ENCODE peak calls at places on chromosomes 6 and 20, in four cellular contexts. L is Peyer's patch, U is suprapubic skin, D is body of pancreas. E is an unnamed sample.
A peak's percentile ranks its signal among the peaks of the same experiment; 100 is the strongest.

GRCh38 chr6:134295953-134296553 is 21.9 kb downstream of the SGK1 start:
- DNase-seq in L (no peak), U (no peak), D (peak; percentile 64), E (no peak)

GRCh38 chr20:13554076-13554475 is 84.7 kb downstream of the TASP1 start:
- DNase-seq in L (no peak), U (no peak), D (no peak), E (no peak)

GRCh38 chr6:113980937-113981554 is 10.1 kb upstream of the HDAC2 start:
- DNase-seq in L (no peak), U (no peak), D (no peak), E (no peak)

GRCh38 chr6:17417817-17418216 is 24.4 kb downstream of the CAP2 start:
- DNase-seq in L (no peak), U (no peak), D (no peak), E (no peak)

GRCh38 chr6:125759184-125759902 is 9.9 kb downstream of the HEY2 start:
- DNase-seq in L (no peak), U (no peak), D (no peak), E (no peak)

GRCh38 chr6:132316970-132317369 is 84.3 kb downstream of the MOXD1 start:
- DNase-seq in L (no peak), U (no peak), D (no peak), E (no peak)

GRCh38 chr6:154511735-154512097 is 1.2 kb upstream of the CNKSR3 start:
- DNase-seq in L (no peak), U (no peak), D (peak; percentile 20), E (no peak)

GRCh38 chr6:132669690-132670291 is 10.8 kb upstream of the TAAR1 start:
- DNase-seq in L (no peak), U (no peak), D (no peak), E (no peak)

GRCh38 chr20:63215101-63216040 is 560 bp downstream of the YTHDF1 start:
- DNase-seq in L (no peak), U (no peak), D (peak; percentile 25), E (no peak)
- TF ChIP-seq POLR2A in L (no peak), U (no peak), D (no peak), E (no peak)

DNA sequence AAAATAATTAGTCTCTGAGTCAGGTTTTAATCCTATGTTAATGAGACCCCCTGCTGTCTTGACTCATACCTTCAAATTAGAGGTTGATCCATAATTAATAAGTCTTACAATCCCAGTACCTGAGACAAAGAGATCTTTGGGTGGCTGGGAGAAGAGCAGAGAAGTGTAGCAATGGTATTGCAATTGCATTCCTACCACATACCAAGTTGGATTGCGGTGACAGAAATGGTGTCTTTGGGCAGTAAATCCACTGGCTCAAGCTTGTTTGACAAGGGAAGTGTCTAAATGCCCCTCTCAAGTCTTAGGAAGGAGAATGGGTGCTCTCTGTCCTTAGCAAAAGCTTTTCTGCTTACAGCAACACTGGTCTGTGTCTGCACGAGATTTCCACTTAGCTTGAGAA is 150.5 kb downstream of the BTBD3 start:
- DNase-seq in L (no peak), U (no peak), D (no peak), E (no peak)
- H3K27ac ChIP-seq in L (no peak overlapping the region), U (no peak overlapping the region), D (no peak overlapping the region), E (no peak overlapping the region)

GRCh38 chr20:49792611-49793010 is 20.0 kb upstream of the SLC9A8 start:
- DNase-seq in L (no peak), U (no peak), D (no peak), E (no peak)

GRCh38 chr20:49787371-49788357 is 25.0 kb upstream of the SLC9A8 start:
- DNase-seq in L (no peak), U (no peak), D (no peak), E (no peak)

GRCh38 chr20:49791165-49791564 is 21.5 kb upstream of the SLC9A8 start:
- DNase-seq in L (no peak), U (no peak), D (no peak), E (no peak)

GRCh38 chr20:49792006-49792405 is 20.6 kb upstream of the SLC9A8 start:
- DNase-seq in L (no peak), U (no peak), D (no peak), E (no peak)

DNA sequence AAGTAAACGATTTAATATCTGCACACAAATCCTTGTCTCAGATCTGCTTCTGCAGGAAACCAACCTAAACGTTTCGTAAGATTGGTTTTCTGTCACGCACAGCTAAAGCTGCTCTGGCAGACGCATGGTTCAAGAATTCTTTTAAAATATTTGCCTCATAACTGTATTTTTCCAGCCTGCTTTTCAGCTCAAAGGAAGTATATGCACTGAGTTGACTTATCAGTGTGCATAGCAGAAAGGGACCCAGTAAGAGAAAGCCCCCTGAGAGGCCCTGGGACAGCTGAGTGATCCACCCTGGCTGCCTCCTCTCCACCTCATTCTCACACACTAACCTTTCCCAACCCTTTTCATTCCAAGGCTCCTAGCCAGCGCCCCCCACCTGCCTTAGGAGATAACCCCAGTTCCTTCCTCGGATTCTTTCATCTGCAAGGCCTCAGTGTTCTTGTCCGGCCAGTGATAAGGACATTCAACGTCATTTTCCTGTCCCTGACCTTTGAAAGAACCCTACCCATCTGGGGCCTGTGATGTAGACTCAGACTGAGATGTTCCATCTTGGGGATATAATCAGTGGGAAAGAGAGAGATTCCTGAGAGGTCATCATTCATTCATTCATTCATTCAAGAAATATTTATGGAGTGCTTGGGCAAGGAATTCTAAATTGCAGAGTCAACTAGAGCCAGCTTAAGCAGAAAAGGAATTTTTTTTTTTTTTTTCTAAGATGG is 22.4 kb upstream of the SLC9A8 start:
- DNase-seq in L (no peak), U (no peak), D (no peak), E (no peak)
- TF ChIP-seq POLR2A in L (no peak), U (no peak), D (no peak), E (no peak)

DNA sequence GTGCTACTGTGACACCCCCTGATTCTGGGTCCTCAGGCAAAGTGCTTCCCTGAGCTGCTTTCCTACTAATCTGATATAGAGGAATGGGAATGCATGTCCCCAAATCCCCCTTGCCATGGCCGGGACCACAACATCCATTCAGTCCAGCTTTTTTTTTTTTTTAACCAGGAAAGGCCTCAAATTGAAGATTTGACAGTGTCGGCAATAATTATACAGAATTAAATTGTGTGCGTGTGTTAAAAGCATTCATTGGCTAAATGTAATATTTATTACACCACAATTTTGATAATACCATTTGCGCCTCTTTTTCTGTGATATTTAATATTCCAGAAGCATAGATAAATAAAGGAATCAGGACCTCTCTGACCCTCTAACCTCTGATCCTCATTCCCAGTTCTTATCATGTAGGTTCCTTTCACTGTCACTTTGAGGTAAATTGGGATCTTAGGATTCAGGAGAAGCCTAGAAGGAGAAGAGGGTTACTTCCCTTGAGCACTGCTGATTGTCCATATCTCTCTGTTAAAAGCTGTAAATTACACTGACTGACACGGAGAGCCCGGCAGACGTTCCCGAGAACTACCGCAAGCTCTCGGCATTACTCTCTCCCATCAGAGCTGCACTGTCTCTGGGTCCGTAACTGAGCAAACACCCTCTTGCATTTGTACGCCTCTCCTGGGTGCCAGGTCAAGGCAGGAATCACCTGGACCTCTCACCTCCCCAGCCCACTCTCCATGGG is 29.3 kb upstream of the MAFB start:
- DNase-seq in L (no peak), U (no peak), D (no peak), E (no peak)
- H3K27ac ChIP-seq in L (no peak overlapping the region), U (no peak overlapping the region), D (no peak overlapping the region), E (no peak overlapping the region)

DNA sequence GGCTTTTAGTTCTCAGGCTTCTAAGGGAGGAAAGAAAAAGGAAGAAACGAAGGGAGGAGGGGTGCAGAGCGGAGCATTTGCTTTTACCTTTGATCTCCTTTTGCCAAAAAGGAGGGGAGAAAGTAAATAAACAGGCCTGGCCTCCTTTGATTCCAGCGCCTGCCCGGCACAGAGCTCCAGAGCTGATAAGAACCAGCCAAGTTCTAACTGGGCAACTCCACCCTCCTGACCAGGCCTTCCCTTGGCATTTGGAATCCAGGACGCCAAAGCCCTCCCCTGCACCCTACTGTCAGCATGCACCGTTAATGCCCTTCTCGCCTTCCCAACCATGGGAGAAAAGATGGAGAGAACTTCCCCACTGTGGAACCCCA is 120.8 kb upstream of the PTPN1 start:
- DNase-seq in L (no peak), U (no peak), D (peak; percentile 87), E (no peak)
- TF ChIP-seq POLR2A in L (no peak), U (no peak), D (no peak), E (no peak)

DNA sequence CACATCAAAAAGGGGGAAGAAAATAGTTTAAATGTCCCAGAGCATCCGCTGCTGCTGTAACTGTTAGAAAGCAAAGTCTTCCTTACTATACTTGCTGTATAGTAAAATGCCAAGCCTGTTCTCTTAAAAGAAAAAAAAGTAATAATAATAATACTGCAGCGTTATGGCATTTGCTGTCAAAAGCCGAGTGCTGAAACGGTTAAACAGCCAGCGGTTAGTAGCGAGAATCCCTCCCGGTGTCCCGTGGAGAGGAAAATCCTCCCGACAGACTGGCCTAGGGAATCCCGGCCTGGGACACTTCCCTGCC is 19.5 kb upstream of the NFATC2 start:
- DNase-seq in L (no peak), U (peak; percentile 71), D (no peak), E (no peak)
- H3K27ac ChIP-seq in L (peak overlapping the region; percentile 88), U (peak overlapping the region; percentile 89), D (peak overlapping the region; percentile 30), E (peak overlapping the region; percentile 68)

GRCh38 chr6:30716879-30717128 is 277 bp downstream of the MDC1 start:
- DNase-seq in L (no peak), U (no peak), D (no peak), E (no peak)
- TF ChIP-seq POLR2A in L (no peak), U (no peak), D (no peak), E (no peak)

GRCh38 chr6:32073066-32073465 is 34.9 kb downstream of the CYP21A2 start:
- DNase-seq in L (no peak), U (no peak), D (no peak), E (no peak)

GRCh38 chr6:32073613-32074012 is 35.4 kb downstream of the CYP21A2 start:
- DNase-seq in L (no peak), U (no peak), D (no peak), E (no peak)

GRCh38 chr6:32074996-32075532 is 34.1 kb downstream of the TNXB start:
- DNase-seq in L (no peak), U (no peak), D (no peak), E (no peak)

GRCh38 chr6:32079566-32080290 is 29.4 kb downstream of the TNXB start:
- DNase-seq in L (no peak), U (no peak), D (no peak), E (no peak)

DNA sequence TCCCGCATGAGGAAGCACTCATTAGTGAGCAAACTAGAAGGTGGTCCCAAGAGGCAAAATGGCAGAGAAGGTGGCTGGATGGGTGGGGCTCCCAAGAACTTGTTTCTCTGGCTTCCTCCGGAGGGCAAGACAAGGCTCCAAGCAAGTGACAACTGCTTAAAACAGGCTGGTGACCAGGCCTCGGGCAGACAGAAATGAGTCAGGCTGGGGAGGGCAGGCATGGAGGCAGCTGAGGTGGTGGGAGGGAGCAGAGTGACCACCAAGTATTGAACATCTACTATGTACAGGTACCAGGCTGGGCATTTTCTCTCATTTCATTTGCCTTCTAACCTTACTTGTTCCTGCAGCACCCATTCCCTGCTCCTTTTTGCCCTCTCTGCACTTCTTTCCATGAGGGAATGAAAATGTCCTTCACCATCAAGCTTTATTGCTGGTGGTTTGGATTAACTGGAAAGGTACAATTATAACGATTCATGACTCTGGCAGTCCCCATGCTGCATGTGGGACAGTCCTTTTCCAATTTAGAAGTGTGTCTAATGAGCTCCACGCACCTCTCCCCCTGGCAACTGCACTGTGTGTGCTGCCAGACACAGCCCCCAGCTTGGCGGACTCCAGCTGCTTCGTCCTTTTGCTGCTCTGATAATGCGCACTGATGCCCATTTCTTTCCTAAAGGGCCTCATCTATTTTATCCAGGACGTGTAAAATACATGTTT is 33.2 kb downstream of the TNXB start:
- DNase-seq in L (no peak), U (no peak), D (no peak), E (no peak)
- H3K27ac ChIP-seq in L (no peak overlapping the region), U (peak overlapping the region; percentile 40), D (no peak overlapping the region), E (no peak overlapping the region)

E was measured in gastrocnemius medialis.